ENCODE peak calls at places on chromosomes 16 and 17, in five cellular contexts. C, J, P, M and B are unnamed samples.

GRCh38 chr17:79888811-79889634 is 49.8 kb upstream of the CBX4 start:
- DNase-seq in M (no peak), P (no peak), J (peak), C (no peak), B (no peak)

GRCh38 chr16:35776-36305 is 17.6 kb downstream of the POLR3K start:
- DNase-seq in M (no peak), C (no peak), J (no peak), P (no peak), B (no peak)

GRCh38 chr16:69328854-69329316 is 1.5 kb downstream of the PDF start:
- DNase-seq in J (no peak), C (peak), M (no peak), P (no peak), B (peak)

GRCh38 chr16:53071748-53072301 is 17.0 kb downstream of the CHD9 start:
- DNase-seq in M (no peak), C (no peak), P (no peak), J (no peak), B (peak)

GRCh38 chr16:9854665-9855064 is 327.6 kb downstream of the GRIN2A start:
- DNase-seq in J (peak), C (peak), M (no peak), P (no peak), B (peak)

GRCh38 chr16:56190903-56191806 is at the start of gene GNAO1:
- DNase-seq in P (peak), C (peak), M (no peak), J (peak), B (peak)

GRCh38 chr16:89320717-89321501 is 103.4 kb downstream of the ZNF778 start:
- DNase-seq in J (no peak), P (peak), M (no peak), C (peak), B (peak)

GRCh38 chr16:50320310-50320709 is 48.5 kb downstream of the BRD7 start:
- DNase-seq in J (no peak), M (no peak), C (no peak), P (no peak), B (no peak)

GRCh38 chr17:50908860-50909764 is 43.0 kb upstream of the TOB1 start:
- DNase-seq in C (no peak), J (no peak), P (no peak), M (peak), B (peak)

GRCh38 chr17:64172510-64172909 is 42.6 kb upstream of the ERN1 start:
- DNase-seq in C (no peak), P (no peak), J (no peak), M (no peak), B (no peak)
- TF ChIP-seq CTCF in C (no peak), P (no peak), J (no peak), M (no peak), B (no peak)

DNA sequence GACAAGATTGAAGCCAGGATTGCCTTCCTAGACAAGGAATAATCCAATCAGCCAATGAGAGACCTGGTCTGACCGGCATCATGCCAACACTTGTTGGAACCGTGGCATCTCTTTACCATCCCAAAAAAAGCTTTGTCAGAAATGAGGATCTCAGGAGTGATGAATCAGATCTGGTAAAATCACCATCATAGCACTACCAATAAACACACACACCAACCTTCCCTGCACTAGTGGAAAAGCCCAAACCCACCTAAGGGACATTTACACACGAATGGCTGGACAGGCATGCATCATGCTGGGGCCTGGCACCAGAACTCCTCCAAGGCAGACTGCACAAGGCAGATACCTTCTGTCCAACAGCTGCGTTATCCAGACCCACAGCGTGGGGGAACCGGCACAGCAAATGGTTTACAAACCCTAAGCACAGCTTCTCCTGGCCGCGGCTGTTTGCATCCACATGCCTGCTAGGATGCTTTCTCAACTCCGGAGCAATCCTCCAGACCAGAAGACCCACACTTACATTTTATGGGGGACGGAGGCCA is 2.9 kb downstream of the ASIC2 start:
- DNase-seq in J (no peak), P (no peak), M (no peak), C (no peak), B (no peak)
- H3K4me3 ChIP-seq in J (no peak), P (no peak), M (no peak), C (no peak), B (no peak)

GRCh38 chr17:19812407-19812806 is 55.3 kb downstream of the ULK2 start:
- DNase-seq in J (no peak), P (peak), C (peak), M (no peak), B (no peak)
- TF ChIP-seq CTCF in J (peak), P (peak), C (peak), M (no peak), B (peak)

GRCh38 chr17:82020874-82021727 is 1.6 kb downstream of the CENPX start:
- DNase-seq in J (peak), C (peak), P (peak), M (no peak), B (peak)
- H3K4me3 ChIP-seq in J (peak), C (peak), P (peak), M (no peak), B (peak)

GRCh38 chr17:69320908-69321238 is 6.1 kb downstream of the ABCA5 start:
- DNase-seq in J (no peak), P (no peak), C (no peak), M (no peak), B (no peak)

GRCh38 chr17:69323806-69324205 is 3.1 kb downstream of the ABCA5 start:
- DNase-seq in C (no peak), J (no peak), P (no peak), M (no peak), B (no peak)

GRCh38 chr17:69325518-69326301 is 1.2 kb downstream of the ABCA5 start:
- DNase-seq in M (no peak), C (peak), P (no peak), J (no peak), B (no peak)

GRCh38 chr17:69317625-69318024 is 9.3 kb downstream of the ABCA5 start:
- DNase-seq in P (no peak), M (no peak), C (no peak), J (no peak), B (no peak)

DNA sequence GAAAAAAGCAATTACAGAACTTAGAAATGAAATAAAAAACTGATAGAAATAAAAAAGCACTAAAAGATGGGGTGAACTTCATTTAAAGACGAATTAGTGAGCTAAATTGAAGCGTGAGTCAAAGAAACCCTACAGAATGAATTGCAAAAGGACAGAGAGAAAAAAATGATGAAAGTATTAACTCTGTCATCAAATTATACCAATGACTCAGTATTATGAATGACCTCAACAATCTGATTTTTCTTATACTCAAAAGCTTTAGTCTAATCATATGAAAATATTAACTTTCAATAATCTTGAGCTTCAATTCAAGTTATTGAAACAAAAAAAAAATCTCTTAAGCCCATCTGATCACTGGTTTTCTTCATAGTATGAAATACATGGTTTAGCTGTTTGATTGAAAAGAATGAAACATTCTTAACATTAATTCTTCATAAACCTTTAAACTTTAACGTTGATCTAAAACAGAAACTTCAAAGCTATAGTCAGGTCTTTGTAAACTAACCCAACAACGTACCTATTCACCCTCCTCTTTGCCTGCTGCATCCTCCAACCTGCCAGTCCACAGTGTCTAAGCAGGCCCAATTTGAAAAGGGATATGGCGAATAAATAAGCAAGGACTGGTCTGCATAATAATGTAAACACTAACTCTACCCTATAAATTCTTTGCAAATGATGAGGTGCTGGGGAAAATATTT is 6.6 kb downstream of the ABCA5 start:
- DNase-seq in P (no peak), J (no peak), M (no peak), C (no peak), B (no peak)
- TF ChIP-seq CTCF in P (no peak), J (no peak), M (no peak), C (no peak), B (no peak)

GRCh38 chr17:48604770-48605329 is at the start of gene HOXB6:
- DNase-seq in C (no peak), M (no peak), P (peak), J (no peak), B (peak)

GRCh38 chr17:48601528-48602430 is 3.0 kb downstream of the HOXB6 start:
- DNase-seq in C (no peak), P (peak), M (no peak), J (no peak), B (no peak)

GRCh38 chr17:48605409-48605864 is 651 bp upstream of the HOXB6 start:
- DNase-seq in C (no peak), J (no peak), M (no peak), P (no peak), B (peak)

GRCh38 chr17:48605991-48606891 is 1.5 kb upstream of the HOXB6 start:
- DNase-seq in M (no peak), P (no peak), J (no peak), C (no peak), B (peak)

DNA sequence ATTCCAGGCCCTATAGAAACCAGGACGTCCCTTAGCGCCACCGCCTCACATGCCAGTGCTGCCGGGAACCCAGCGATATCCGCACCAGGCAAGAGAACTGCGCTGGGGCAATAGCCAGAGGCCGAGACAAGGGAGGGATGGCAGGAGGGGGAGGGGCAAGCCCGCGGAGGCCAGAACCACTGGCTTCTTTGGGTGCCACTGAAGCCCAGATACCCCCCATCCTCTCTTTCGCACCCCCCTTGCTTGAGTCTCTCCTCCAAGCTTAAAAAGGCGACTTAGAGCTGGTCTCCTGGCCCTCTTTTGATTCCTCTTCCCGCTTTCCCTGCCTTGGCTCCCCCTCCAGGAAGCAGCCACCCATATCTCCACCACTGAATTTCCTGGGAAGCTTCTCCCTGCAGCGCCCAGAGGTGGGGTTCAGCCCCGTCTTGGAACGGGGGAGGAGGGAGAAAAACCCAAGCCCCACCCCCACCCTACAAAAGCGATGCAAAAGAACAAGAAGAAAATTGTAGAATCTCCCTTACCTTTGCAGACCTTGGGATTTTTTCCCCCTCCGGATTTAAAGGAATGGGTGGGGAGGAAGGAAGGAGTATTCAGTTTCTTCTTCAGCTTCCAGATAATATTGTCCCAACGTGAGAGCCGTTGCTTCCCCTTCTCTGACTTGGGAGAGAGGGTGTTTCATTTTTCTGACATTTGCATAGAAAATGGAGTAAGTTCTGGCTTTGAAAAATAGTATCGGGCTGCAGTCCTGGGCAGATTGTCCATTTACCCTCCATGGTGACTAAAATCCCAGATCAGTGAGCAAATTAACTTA is 622 bp downstream of the HOXB6 start:
- DNase-seq in P (peak), C (no peak), M (no peak), J (no peak), B (no peak)
- H3K4me3 ChIP-seq in P (peak), C (no peak), M (peak), J (peak), B (peak)

GRCh38 chr16:47872228-47872627 is 283.6 kb downstream of the ABCC12 start:
- DNase-seq in M (no peak), J (no peak), P (no peak), C (no peak), B (no peak)

GRCh38 chr16:47877166-47877565 is 278.6 kb downstream of the ABCC12 start:
- DNase-seq in P (no peak), C (peak), M (no peak), J (no peak), B (no peak)

GRCh38 chr16:47876494-47876893 is 279.3 kb downstream of the ABCC12 start:
- DNase-seq in J (no peak), M (no peak), P (no peak), C (no peak), B (no peak)

DNA sequence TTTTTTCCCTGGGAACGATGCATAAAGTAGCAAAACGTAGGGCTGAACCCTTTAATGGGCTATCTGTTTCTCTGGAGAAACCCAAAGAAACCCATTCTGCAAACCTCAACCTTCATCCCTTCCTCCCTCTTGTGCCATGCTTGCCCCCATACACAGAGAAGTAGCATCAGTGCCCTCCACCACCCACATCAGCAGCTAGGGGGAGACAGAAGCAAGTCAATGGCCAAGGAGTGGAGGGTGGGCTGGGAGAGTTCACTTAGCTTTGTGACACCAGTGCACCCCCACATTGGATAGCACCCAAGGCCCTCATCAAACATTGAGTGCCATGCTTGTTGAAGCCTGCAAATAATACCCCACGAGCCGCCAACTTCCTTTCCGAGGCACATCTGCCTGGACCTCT is 282.4 kb downstream of the ABCC12 start:
- DNase-seq in P (no peak), C (no peak), M (no peak), J (no peak), B (no peak)
- TF ChIP-seq CTCF in P (no peak), C (no peak), M (no peak), J (peak), B (peak)